ENCODE peak calls at places on chromosome 13, in five cellular contexts. S is left ventricle myocardium inferior, Y is brain microvascular endothelial cell, D is epithelial cell of esophagus, E is hypothalamus. N is an unnamed sample.

GRCh38 chr13:60326273-60326672 is 70.7 kb upstream of the TDRD3 start:
- DNase-seq in S (no peak), Y (no peak), D (no peak), E (no peak), N (no peak)

GRCh38 chr13:43085545-43085944 is 62.2 kb downstream of the DNAJC15 start:
- DNase-seq in S (no peak), Y (no peak), D (peak), E (no peak), N (no peak)

GRCh38 chr13:51585696-51586095 is 1.4 kb downstream of the WDFY2 start:
- DNase-seq in S (no peak), Y (peak), D (peak), E (no peak), N (no peak)

GRCh38 chr13:46607768-46608553 is 55.0 kb downstream of the LRCH1 start:
- DNase-seq in S (no peak), Y (no peak), D (no peak), E (no peak), N (no peak)

GRCh38 chr13:32134241-32134801 is 102.7 kb downstream of the FRY start:
- DNase-seq in S (no peak), Y (no peak), D (peak), E (no peak), N (no peak)

GRCh38 chr13:31957772-31958171 is 73.8 kb upstream of the FRY start:
- DNase-seq in S (no peak), Y (no peak), D (peak), E (no peak), N (no peak)

GRCh38 chr13:112509190-112509589 is 78.8 kb downstream of the TUBGCP3 start:
- DNase-seq in S (no peak), Y (no peak), D (no peak), E (no peak), N (no peak)

GRCh38 chr13:75736132-75736531 is 100.0 kb downstream of the LMO7 start:
- DNase-seq in S (no peak), Y (no peak), D (no peak), E (no peak), N (no peak)

GRCh38 chr13:45074721-45075120 is 45.6 kb upstream of the GTF2F2 start:
- DNase-seq in S (no peak), Y (no peak), D (no peak), E (no peak), N (no peak)

GRCh38 chr13:80251403-80251802 is 89.5 kb downstream of the SPRY2 start:
- DNase-seq in S (no peak), Y (peak), D (peak), E (no peak), N (no peak)

GRCh38 chr13:101545521-101545920 is 93.0 kb downstream of the ITGBL1 start:
- DNase-seq in S (no peak), Y (peak), D (no peak), E (no peak), N (no peak)

GRCh38 chr13:29411493-29411892 is 184.0 kb downstream of the SLC7A1 start:
- DNase-seq in S (no peak), Y (no peak), D (peak), E (no peak), N (no peak)

GRCh38 chr13:36086117-36086516 is 45.1 kb downstream of the DCLK1 start:
- DNase-seq in S (no peak), Y (no peak), D (no peak), E (no peak), N (no peak)

GRCh38 chr13:79457948-79458347 is 23.0 kb upstream of the NDFIP2 start:
- DNase-seq in S (no peak), Y (peak), D (peak), E (no peak), N (no peak)

GRCh38 chr13:32278456-32278855 is 36.7 kb downstream of the ZAR1L start:
- DNase-seq in S (no peak), Y (peak), D (peak), E (no peak), N (no peak)

GRCh38 chr13:32010137-32010536 is 21.4 kb upstream of the FRY start:
- DNase-seq in S (no peak), Y (peak), D (no peak), E (no peak), N (no peak)

GRCh38 chr13:29753593-29754485 is 96.6 kb downstream of the UBL3 start:
- DNase-seq in S (no peak), Y (no peak), D (no peak), E (no peak), N (no peak)

GRCh38 chr13:26061947-26062346 is 10.1 kb upstream of the SHISA2 start:
- DNase-seq in S (no peak), Y (peak), D (peak), E (no peak), N (no peak)

GRCh38 chr13:41746259-41746658 is 214.7 kb downstream of the VWA8 start:
- DNase-seq in S (no peak), Y (peak), D (peak), E (no peak), N (no peak)

GRCh38 chr13:26991508-26992181 is 180.0 kb downstream of the USP12 start:
- DNase-seq in S (no peak), Y (no peak), D (no peak), E (peak), N (peak)

GRCh38 chr13:113584870-113585671 is 518 bp downstream of the TFDP1 start:
- DNase-seq in S (no peak), Y (no peak), D (no peak), E (no peak), N (no peak)

GRCh38 chr13:41053384-41053826 is 7.9 kb upstream of the WBP4 start:
- DNase-seq in S (no peak), Y (no peak), D (peak), E (no peak), N (no peak)

GRCh38 chr13:30585748-30586262 is 31.9 kb upstream of the USPL1 start:
- DNase-seq in S (no peak), Y (peak), D (peak), E (no peak), N (no peak)

GRCh38 chr13:22144806-22145205 is 473.9 kb downstream of the FGF9 start:
- DNase-seq in S (no peak), Y (no peak), D (no peak), E (no peak), N (no peak)